ENCODE peak calls at places on chromosomes 2 and 18, in eight cellular contexts. One of them, this sample, is unnamed.

GRCh38 chr18:78699516-78699915 is 280.1 kb upstream of the SALL3 start:
- DNase-seq in A172: no peak
- DNase-seq in right cardiac atrium: no peak
- DNase-seq in ovary: no peak
- DNase-seq in fibroblast of mammary gland: no peak
- DNase-seq in mammary epithelial cell: no peak
- DNase-seq in Right ventricle myocardium superior: no peak
- DNase-seq in NCI-H524: no peak
- DNase-seq in this sample: no peak

GRCh38 chr2:134838143-134838620 is at the start of gene ACMSD:
- DNase-seq in mammary epithelial cell: no peak
- DNase-seq in Right ventricle myocardium superior: no peak
- DNase-seq in ovary: no peak
- DNase-seq in fibroblast of mammary gland: no peak
- DNase-seq in NCI-H524: no peak
- DNase-seq in right cardiac atrium: no peak
- DNase-seq in A172: no peak
- DNase-seq in this sample: no peak

GRCh38 chr18:26438980-26439379 is 109.4 kb downstream of the KCTD1 start:
- DNase-seq in Right ventricle myocardium superior: no peak
- DNase-seq in NCI-H524: no peak
- DNase-seq in right cardiac atrium: no peak
- DNase-seq in ovary: no peak
- DNase-seq in fibroblast of mammary gland: no peak
- DNase-seq in A172: no peak
- DNase-seq in mammary epithelial cell: no peak
- DNase-seq in this sample: no peak

GRCh38 chr2:110106642-110107041 is 9.0 kb downstream of the MALL start:
- DNase-seq in ovary: no peak
- DNase-seq in Right ventricle myocardium superior: no peak
- DNase-seq in NCI-H524: no peak
- DNase-seq in mammary epithelial cell: peak
- DNase-seq in fibroblast of mammary gland: peak
- DNase-seq in A172: peak
- DNase-seq in right cardiac atrium: no peak
- DNase-seq in this sample: no peak

GRCh38 chr2:233803994-233804393 is 25.9 kb downstream of the MROH2A start:
- DNase-seq in A172: no peak
- DNase-seq in right cardiac atrium: no peak
- DNase-seq in ovary: no peak
- DNase-seq in Right ventricle myocardium superior: no peak
- DNase-seq in fibroblast of mammary gland: no peak
- DNase-seq in mammary epithelial cell: no peak
- DNase-seq in NCI-H524: no peak
- DNase-seq in this sample: no peak

GRCh38 chr18:77208969-77209368 is 40.7 kb upstream of the GALR1 start:
- DNase-seq in right cardiac atrium: peak
- DNase-seq in A172: peak
- DNase-seq in fibroblast of mammary gland: peak
- DNase-seq in mammary epithelial cell: no peak
- DNase-seq in Right ventricle myocardium superior: no peak
- DNase-seq in NCI-H524: no peak
- DNase-seq in ovary: no peak
- DNase-seq in this sample: peak

GRCh38 chr2:221792971-221793670 is 221.0 kb upstream of the EPHA4 start:
- DNase-seq in ovary: no peak
- DNase-seq in Right ventricle myocardium superior: no peak
- DNase-seq in mammary epithelial cell: no peak
- DNase-seq in NCI-H524: no peak
- DNase-seq in right cardiac atrium: no peak
- DNase-seq in fibroblast of mammary gland: no peak
- DNase-seq in A172: no peak
- DNase-seq in this sample: no peak

GRCh38 chr2:1491751-1492150 is 78.5 kb downstream of the TPO start:
- DNase-seq in ovary: no peak
- DNase-seq in Right ventricle myocardium superior: peak
- DNase-seq in right cardiac atrium: no peak
- DNase-seq in NCI-H524: no peak
- DNase-seq in A172: no peak
- DNase-seq in mammary epithelial cell: no peak
- DNase-seq in fibroblast of mammary gland: no peak
- DNase-seq in this sample: no peak

GRCh38 chr2:71313016-71313766 is 18.4 kb upstream of the ZNF638 start:
- DNase-seq in ovary: no peak
- DNase-seq in mammary epithelial cell: no peak
- DNase-seq in NCI-H524: no peak
- DNase-seq in right cardiac atrium: peak
- DNase-seq in Right ventricle myocardium superior: no peak
- DNase-seq in A172: no peak
- DNase-seq in fibroblast of mammary gland: peak
- DNase-seq in this sample: no peak

GRCh38 chr2:240560084-240560479 is at the start of gene DUSP28:
- DNase-seq in ovary: peak
- DNase-seq in Right ventricle myocardium superior: peak
- DNase-seq in A172: peak
- DNase-seq in right cardiac atrium: peak
- DNase-seq in NCI-H524: peak
- DNase-seq in mammary epithelial cell: peak
- DNase-seq in fibroblast of mammary gland: peak
- DNase-seq in this sample: peak

GRCh38 chr2:143808166-143808565 is 678.9 kb downstream of the ARHGAP15 start:
- DNase-seq in ovary: no peak
- DNase-seq in right cardiac atrium: no peak
- DNase-seq in A172: no peak
- DNase-seq in NCI-H524: no peak
- DNase-seq in mammary epithelial cell: no peak
- DNase-seq in Right ventricle myocardium superior: no peak
- DNase-seq in fibroblast of mammary gland: peak
- DNase-seq in this sample: no peak